ENCODE peak calls at places on chromosomes 6 and 20, in six cellular contexts. D is hepatocyte, B is MM.1S, L is HCT116, F is GM23248, T is fibroblast of lung. V is an unnamed sample.

GRCh38 chr6:30889921-30890645 is 5.8 kb downstream of the DDR1 start:
- DNase-seq in L (no peak), T (no peak), B (no peak), D (no peak), F (no peak), V (no peak)

GRCh38 chr20:57400821-57401564 is 9.8 kb downstream of the RBM38 start:
- DNase-seq in D (no peak), L (no peak), T (no peak), F (no peak), B (peak; percentile 4), V (no peak)

GRCh38 chr6:136539967-136540366 is 10.3 kb downstream of the MAP7 start:
- DNase-seq in L (no peak), D (no peak), B (no peak), T (no peak), F (no peak), V (no peak)

GRCh38 chr6:121516331-121516730 is 80.9 kb downstream of the GJA1 start:
- DNase-seq in B (no peak), D (no peak), T (no peak), L (no peak), F (peak; percentile 20), V (no peak)

GRCh38 chr6:84027340-84028183 is 6.0 kb upstream of the MRAP2 start:
- DNase-seq in T (no peak), B (no peak), D (peak; percentile 16), L (no peak), F (peak; percentile 86), V (peak; percentile 42)

GRCh38 chr6:106475280-106475679 is 114.8 kb downstream of the CRYBG1 start:
- DNase-seq in F (peak; percentile 36), D (no peak), T (no peak), B (no peak), L (no peak), V (no peak)

GRCh38 chr20:1369970-1370369 is 22.9 kb downstream of the FKBP1A start:
- DNase-seq in F (no peak), L (no peak), T (no peak), D (no peak), B (no peak), V (no peak)

GRCh38 chr6:30972816-30973215 is 10.7 kb upstream of the MUC21 start:
- DNase-seq in B (no peak), T (no peak), F (no peak), D (no peak), L (no peak), V (no peak)

GRCh38 chr6:114906096-114906495 is 563.3 kb upstream of the HS3ST5 start:
- DNase-seq in L (no peak), D (no peak), B (no peak), T (no peak), F (no peak), V (no peak)

GRCh38 chr6:152635949-152636674 is 1.1 kb downstream of the SYNE1 start:
- DNase-seq in D (peak; percentile 23), B (no peak), L (no peak), F (peak; percentile 79), T (peak; percentile 21), V (no peak)

GRCh38 chr6:90350689-90351554 is 54.3 kb upstream of the BACH2 start:
- DNase-seq in D (no peak), F (no peak), T (peak; percentile 34), L (no peak), B (no peak), V (no peak)

GRCh38 chr6:147282566-147282959 is 78.3 kb downstream of the STXBP5 start:
- DNase-seq in F (no peak), T (no peak), L (no peak), B (no peak), D (no peak), V (no peak)

GRCh38 chr6:138455746-138456392 is 43.4 kb downstream of the NHSL1 start:
- DNase-seq in L (peak; percentile 87), B (peak; percentile 62), D (no peak), T (no peak), F (peak; percentile 55), V (peak; percentile 81)

GRCh38 chr6:135163440-135163738 is 17.7 kb upstream of the MYB start:
- DNase-seq in D (no peak), F (no peak), T (no peak), B (peak; percentile 76), L (no peak), V (no peak)

GRCh38 chr20:33351696-33352095 is 49.6 kb downstream of the CDK5RAP1 start:
- DNase-seq in B (no peak), T (no peak), F (no peak), L (no peak), D (no peak), V (no peak)

GRCh38 chr6:138728672-138729071 is 44.9 kb upstream of the CCDC28A start:
- DNase-seq in B (no peak), T (no peak), L (no peak), F (no peak), D (no peak), V (no peak)

GRCh38 chr6:170062904-170063220 is 228.0 kb downstream of the DLL1 start:
- DNase-seq in B (no peak), T (no peak), F (no peak), D (no peak), L (no peak), V (no peak)

GRCh38 chr20:51507357-51508036 is 35.0 kb downstream of the NFATC2 start:
- DNase-seq in B (no peak), T (no peak), L (no peak), D (no peak), F (no peak), V (no peak)

GRCh38 chr20:14334306-14334930 is 3.0 kb downstream of the FLRT3 start:
- DNase-seq in F (peak; percentile 75), T (peak; percentile 76), B (peak; percentile 62), D (peak; percentile 86), L (no peak), V (no peak)

GRCh38 chr6:154706389-154706788 is 26.8 kb upstream of the SCAF8 start:
- DNase-seq in B (no peak), D (no peak), F (no peak), T (no peak), L (no peak), V (no peak)

GRCh38 chr6:692858-693736 is at the start of gene EXOC2:
- DNase-seq in T (peak; percentile 72), F (peak; percentile 94), L (peak; percentile 47), B (peak; percentile 87), D (peak; percentile 94), V (peak; percentile 25)

GRCh38 chr6:692356-692851 is 535 bp downstream of the EXOC2 start:
- DNase-seq in D (peak; percentile 81), B (peak; percentile 88), L (peak; percentile 33), T (no peak), F (peak; percentile 75), V (no peak)

GRCh38 chr6:684831-685636 is 7.9 kb downstream of the EXOC2 start:
- DNase-seq in L (no peak), F (peak; percentile 59), D (no peak), B (peak; percentile 66), T (peak; percentile 63), V (no peak)

GRCh38 chr6:686528-686927 is 6.4 kb downstream of the EXOC2 start:
- DNase-seq in D (peak; percentile 50), T (peak; percentile 48), B (no peak), L (no peak), F (no peak), V (no peak)

GRCh38 chr6:689223-689622 is 3.7 kb downstream of the EXOC2 start:
- DNase-seq in T (no peak), L (no peak), D (no peak), B (no peak), F (no peak), V (no peak)
- H3K79me2 ChIP-seq in T (peaks cover 50% of the 10 kb centered on the region), L (peaks cover 74% of the 10 kb centered on the region), D (peaks cover 83% of the 10 kb centered on the region), B (peaks cover 67% of the 10 kb centered on the region), F (peaks cover 73% of the 10 kb centered on the region), V (peaks cover 76% of the 10 kb centered on the region)

GRCh38 chr6:659716-660581 is 3.0 kb upstream of the HUS1B start:
- DNase-seq in D (no peak), L (no peak), T (no peak), B (no peak), F (no peak), V (no peak)

GRCh38 chr6:656460-657252 is at the start of gene HUS1B:
- DNase-seq in L (no peak), B (no peak), D (no peak), T (no peak), F (no peak), V (no peak)

GRCh38 chr6:659179-659578 is 2.3 kb upstream of the HUS1B start:
- DNase-seq in F (no peak), B (no peak), T (no peak), L (no peak), D (no peak), V (no peak)

GRCh38 chr6:658244-658643 is 1.3 kb upstream of the HUS1B start:
- DNase-seq in F (peak; percentile 35), T (peak; percentile 68), L (no peak), B (no peak), D (no peak), V (no peak)

DNA sequence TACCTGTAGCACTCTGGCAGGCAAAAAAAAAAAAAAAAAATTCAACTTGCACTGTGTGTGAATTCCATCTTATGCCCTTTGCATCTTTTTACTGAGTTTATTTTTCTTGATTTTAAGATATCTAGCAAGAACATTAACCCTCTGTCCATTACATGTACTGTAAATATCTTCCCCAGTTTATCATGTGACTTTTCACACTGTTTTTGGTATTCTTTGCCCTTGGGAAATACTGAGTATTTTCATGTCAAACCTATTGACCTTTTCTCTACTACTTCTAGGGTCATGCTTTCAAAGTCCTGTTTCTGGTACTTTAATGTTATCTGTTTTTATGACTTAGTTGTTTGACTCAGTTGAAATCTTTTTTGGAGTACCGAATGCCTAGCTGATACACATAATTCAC is 843 bp upstream of the HUS1B start:
- DNase-seq in T (no peak), L (no peak), F (no peak), D (no peak), B (no peak), V (no peak)
- H3K79me2 ChIP-seq in T (peaks cover 6% of the 10 kb centered on the region), L (peaks cover 44% of the 10 kb centered on the region), F (peaks cover 69% of the 10 kb centered on the region), D (peaks cover 62% of the 10 kb centered on the region), B (peaks cover 38% of the 10 kb centered on the region), V (peaks cover 45% of the 10 kb centered on the region)

GRCh38 chr6:143822584-143823024 is 20.5 kb upstream of the LTV1 start:
- DNase-seq in B (no peak), F (peak; percentile 37), D (no peak), L (no peak), T (no peak), V (no peak)
- H3K79me2 ChIP-seq in B (no peaks in the 10 kb centered on the region), F (no peaks in the 10 kb centered on the region), D (no peaks in the 10 kb centered on the region), L (no peaks in the 10 kb centered on the region), T (no peaks in the 10 kb centered on the region), V (no peaks in the 10 kb centered on the region)

GRCh38 chr20:25576783-25577530 is 8.4 kb downstream of the NINL start:
- DNase-seq in D (no peak), L (no peak), F (no peak), T (no peak), B (no peak), V (no peak)
- H3K79me2 ChIP-seq in D (peaks cover 99% of the 10 kb centered on the region), L (no peaks in the 10 kb centered on the region), F (peaks cover 25% of the 10 kb centered on the region), T (no peaks in the 10 kb centered on the region), B (no peaks in the 10 kb centered on the region), V (no peaks in the 10 kb centered on the region)

DNA sequence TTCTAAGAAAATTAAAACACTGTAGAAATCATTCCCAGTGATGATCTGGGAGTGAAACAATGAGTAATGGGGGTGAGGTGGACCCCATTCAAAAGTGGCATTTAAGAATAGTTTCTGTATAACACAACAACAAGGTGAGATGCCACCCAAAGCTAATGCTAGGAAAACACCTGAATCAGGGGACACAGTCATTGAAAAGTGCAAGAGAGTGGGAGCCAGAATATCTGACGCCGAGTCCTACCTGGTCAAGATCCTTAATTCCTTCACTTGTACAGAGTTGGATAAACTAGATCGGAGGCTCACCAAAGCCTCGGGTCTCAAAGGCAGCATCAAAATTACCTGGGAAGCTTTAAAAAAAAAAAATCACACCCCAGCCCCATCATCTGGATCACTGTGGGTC is 17.7 kb downstream of the TNFRSF21 start:
- DNase-seq in D (no peak), L (no peak), T (no peak), B (no peak), F (no peak), V (no peak)
- H3K79me2 ChIP-seq in D (peaks cover 86% of the 10 kb centered on the region), L (peaks cover 93% of the 10 kb centered on the region), T (no peaks in the 10 kb centered on the region), B (no peaks in the 10 kb centered on the region), F (no peaks in the 10 kb centered on the region), V (peaks cover 92% of the 10 kb centered on the region)

V was measured in keratinocyte.